ENCODE peak calls at places on chromosomes 1 and 21, in four cellular contexts. One of them, this sample, is unnamed.
A peak's percentile ranks its signal among the peaks of the same experiment; 100 is the strongest.

GRCh38 chr1:164707868-164708331 is 148.9 kb downstream of the PBX1 start:
- DNase-seq in neural progenitor cell: no peak
- DNase-seq in adipocyte: peak; percentile 55
- DNase-seq in fibroblast of lung: peak; percentile 58
- DNase-seq in this sample: no peak

GRCh38 chr1:19340387-19340937 is 28.3 kb downstream of the SLC66A1 start:
- DNase-seq in fibroblast of lung: no peak
- DNase-seq in neural progenitor cell: no peak
- DNase-seq in adipocyte: no peak
- DNase-seq in this sample: no peak

GRCh38 chr1:118304722-118305344 is 119.8 kb upstream of the SPAG17 start:
- DNase-seq in adipocyte: no peak
- DNase-seq in neural progenitor cell: peak; percentile 64
- DNase-seq in fibroblast of lung: peak; percentile 15
- DNase-seq in this sample: no peak

GRCh38 chr1:46643368-46643775 is 24.8 kb downstream of the ATPAF1 start:
- DNase-seq in fibroblast of lung: peak; percentile 96
- DNase-seq in neural progenitor cell: no peak
- DNase-seq in adipocyte: peak; percentile 76
- DNase-seq in this sample: no peak

GRCh38 chr21:16279658-16280581 is 550.1 kb downstream of the USP25 start:
- DNase-seq in neural progenitor cell: peak; percentile 77
- DNase-seq in fibroblast of lung: peak; percentile 55
- DNase-seq in adipocyte: peak; percentile 76
- DNase-seq in this sample: peak; percentile 37

GRCh38 chr1:168386949-168387586 is 106.4 kb downstream of the TBX19 start:
- DNase-seq in adipocyte: peak; percentile 14
- DNase-seq in neural progenitor cell: peak; percentile 68
- DNase-seq in fibroblast of lung: no peak
- DNase-seq in this sample: peak; percentile 90

GRCh38 chr1:181479137-181479745 is 4.1 kb upstream of the CACNA1E start:
- DNase-seq in fibroblast of lung: peak; percentile 72
- DNase-seq in adipocyte: peak; percentile 79
- DNase-seq in neural progenitor cell: peak; percentile 84
- DNase-seq in this sample: no peak

GRCh38 chr1:206502403-206502802 is 4.9 kb upstream of the RASSF5 start:
- DNase-seq in adipocyte: no peak
- DNase-seq in neural progenitor cell: no peak
- DNase-seq in fibroblast of lung: no peak
- DNase-seq in this sample: no peak

GRCh38 chr1:10909697-10910489 is 102.6 kb upstream of the TARDBP start:
- DNase-seq in adipocyte: peak; percentile 28
- DNase-seq in fibroblast of lung: no peak
- DNase-seq in neural progenitor cell: peak; percentile 78
- DNase-seq in this sample: peak; percentile 79

GRCh38 chr1:114702699-114703098 is 7.4 kb upstream of the AMPD1 start:
- DNase-seq in fibroblast of lung: no peak
- DNase-seq in neural progenitor cell: no peak
- DNase-seq in adipocyte: no peak
- DNase-seq in this sample: no peak

GRCh38 chr1:47317841-47318240 is 3.9 kb upstream of the STIL start:
- DNase-seq in fibroblast of lung: peak; percentile 5
- DNase-seq in adipocyte: peak; percentile 65
- DNase-seq in neural progenitor cell: no peak
- DNase-seq in this sample: no peak

GRCh38 chr1:5910666-5911065 is 81.6 kb downstream of the NPHP4 start:
- DNase-seq in neural progenitor cell: no peak
- DNase-seq in fibroblast of lung: no peak
- DNase-seq in adipocyte: no peak
- DNase-seq in this sample: no peak

GRCh38 chr1:119419109-119419508 is 4.2 kb downstream of the HSD3B2 start:
- DNase-seq in neural progenitor cell: no peak
- DNase-seq in fibroblast of lung: no peak
- DNase-seq in adipocyte: no peak
- DNase-seq in this sample: no peak

GRCh38 chr1:89407355-89407754 is 43.5 kb downstream of the GBP6 start:
- DNase-seq in adipocyte: peak; percentile 75
- DNase-seq in neural progenitor cell: no peak
- DNase-seq in fibroblast of lung: peak; percentile 66
- DNase-seq in this sample: no peak

GRCh38 chr1:46535063-46535462 is 16.4 kb downstream of the KNCN start:
- DNase-seq in neural progenitor cell: no peak
- DNase-seq in adipocyte: no peak
- DNase-seq in fibroblast of lung: no peak
- DNase-seq in this sample: peak; percentile 55

GRCh38 chr1:23149110-23149509 is 19.5 kb downstream of the LUZP1 start:
- DNase-seq in neural progenitor cell: no peak
- DNase-seq in fibroblast of lung: peak; percentile 11
- DNase-seq in adipocyte: peak; percentile 24
- DNase-seq in this sample: no peak

GRCh38 chr21:41600556-41600955 is 92.6 kb upstream of the TMPRSS2 start:
- DNase-seq in fibroblast of lung: no peak
- DNase-seq in neural progenitor cell: no peak
- DNase-seq in adipocyte: no peak
- DNase-seq in this sample: no peak

GRCh38 chr21:41602511-41602910 is 94.6 kb upstream of the TMPRSS2 start:
- DNase-seq in fibroblast of lung: no peak
- DNase-seq in neural progenitor cell: no peak
- DNase-seq in adipocyte: no peak
- DNase-seq in this sample: no peak

GRCh38 chr21:41600961-41601572 is 93.1 kb upstream of the TMPRSS2 start:
- DNase-seq in adipocyte: no peak
- DNase-seq in fibroblast of lung: no peak
- DNase-seq in neural progenitor cell: no peak
- DNase-seq in this sample: no peak

GRCh38 chr21:41600116-41600515 is 92.2 kb upstream of the TMPRSS2 start:
- DNase-seq in adipocyte: no peak
- DNase-seq in fibroblast of lung: no peak
- DNase-seq in neural progenitor cell: no peak
- DNase-seq in this sample: no peak

DNA sequence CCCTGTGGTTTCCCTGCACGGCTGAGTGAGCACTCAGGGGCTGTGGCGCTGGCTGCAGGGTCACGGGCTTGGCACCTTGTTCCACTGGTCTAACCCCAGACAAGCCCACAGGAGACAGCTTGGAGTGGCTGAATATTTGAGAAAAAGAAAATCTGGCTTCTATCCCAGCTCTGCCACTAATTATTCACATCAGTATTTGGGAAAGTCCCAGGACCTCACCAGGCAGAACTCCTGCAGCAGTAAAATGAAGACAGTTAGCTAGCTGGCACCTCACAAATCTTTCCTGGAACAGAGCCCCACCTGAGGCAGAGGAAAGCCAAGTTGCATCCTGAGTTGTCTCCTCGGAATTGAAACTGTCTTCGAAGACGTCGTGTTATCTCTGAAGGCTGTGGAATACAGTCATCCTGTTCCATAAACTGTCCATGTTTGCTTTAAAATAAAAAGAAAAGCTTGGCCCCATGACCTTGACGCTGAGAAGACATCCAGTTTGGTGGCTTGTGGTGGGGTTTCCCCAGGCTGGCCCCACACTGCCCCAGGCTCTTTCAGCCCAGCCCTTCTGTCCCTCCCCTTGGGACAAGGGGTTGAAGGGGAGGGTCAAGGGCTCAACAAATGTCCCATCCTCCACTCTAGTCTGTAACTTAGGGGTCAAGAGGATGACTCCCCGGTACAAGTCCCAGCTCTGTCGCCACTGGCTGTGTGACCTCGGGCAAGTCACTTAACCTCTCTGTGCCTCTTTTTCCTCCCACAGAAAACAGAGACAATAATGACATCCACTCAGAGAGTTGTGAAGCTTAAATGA is 93.8 kb upstream of the TMPRSS2 start:
- DNase-seq in adipocyte: peak; percentile 73
- DNase-seq in fibroblast of lung: no peak
- DNase-seq in neural progenitor cell: no peak
- DNase-seq in this sample: peak; percentile 84
- H3K9ac ChIP-seq in adipocyte: no peak overlapping the region
- H3K9ac ChIP-seq in fibroblast of lung: no peak overlapping the region
- H3K9ac ChIP-seq in neural progenitor cell: no peak overlapping the region
- H3K9ac ChIP-seq in this sample: no peak overlapping the region

GRCh38 chr1:228984646-228985631 is 249.7 kb downstream of the RHOU start:
- DNase-seq in fibroblast of lung: no peak
- DNase-seq in adipocyte: no peak
- DNase-seq in neural progenitor cell: no peak
- DNase-seq in this sample: no peak
- H3K9ac ChIP-seq in fibroblast of lung: no peak overlapping the region
- H3K9ac ChIP-seq in adipocyte: no peak overlapping the region
- H3K9ac ChIP-seq in neural progenitor cell: no peak overlapping the region
- H3K9ac ChIP-seq in this sample: no peak overlapping the region

DNA sequence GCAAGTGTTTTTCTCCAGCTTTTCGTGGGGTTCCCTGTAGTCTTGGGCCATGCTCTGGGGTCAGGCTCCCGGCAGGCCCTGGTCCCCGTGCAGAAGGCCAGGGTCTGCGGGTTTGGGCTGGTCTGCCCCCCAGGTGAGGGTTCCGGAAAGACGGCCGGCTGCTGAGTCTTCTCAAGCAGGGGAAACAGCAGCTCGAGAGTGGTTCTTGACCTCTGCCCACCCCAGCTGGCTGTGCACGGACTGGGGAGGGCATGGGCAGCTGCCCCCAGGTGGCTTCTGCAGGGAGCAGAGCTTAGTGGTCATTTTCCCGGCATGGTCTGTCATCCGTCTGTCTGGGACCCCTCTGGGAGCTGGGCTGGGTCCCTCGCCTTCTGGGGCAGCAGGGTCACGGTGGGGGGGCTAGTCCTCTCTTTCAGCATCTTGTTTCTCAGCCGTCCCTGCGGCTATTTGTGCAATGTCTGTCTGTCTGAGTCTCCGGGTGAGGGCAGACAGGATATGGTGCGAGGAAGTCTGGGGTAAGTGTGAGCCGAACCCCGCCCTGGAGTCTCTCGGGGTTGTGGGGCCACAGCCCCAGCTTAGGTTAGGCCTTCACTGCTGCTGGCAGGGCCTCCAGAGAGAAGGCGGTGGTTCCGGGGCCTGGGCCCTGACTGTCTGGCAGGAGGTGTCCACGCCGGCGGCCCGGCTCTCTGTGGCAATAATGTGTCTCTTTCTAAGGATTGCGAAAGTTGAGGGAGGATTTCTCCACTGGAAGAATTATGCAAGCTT is 6.1 kb downstream of the SKI start:
- DNase-seq in fibroblast of lung: peak; percentile 97
- DNase-seq in adipocyte: peak; percentile 98
- DNase-seq in neural progenitor cell: no peak
- DNase-seq in this sample: peak; percentile 96
- H3K9ac ChIP-seq in fibroblast of lung: peak overlapping the region; percentile 52
- H3K9ac ChIP-seq in adipocyte: peak overlapping the region; percentile 90
- H3K9ac ChIP-seq in neural progenitor cell: no peak overlapping the region
- H3K9ac ChIP-seq in this sample: peak overlapping the region; percentile 33

DNA sequence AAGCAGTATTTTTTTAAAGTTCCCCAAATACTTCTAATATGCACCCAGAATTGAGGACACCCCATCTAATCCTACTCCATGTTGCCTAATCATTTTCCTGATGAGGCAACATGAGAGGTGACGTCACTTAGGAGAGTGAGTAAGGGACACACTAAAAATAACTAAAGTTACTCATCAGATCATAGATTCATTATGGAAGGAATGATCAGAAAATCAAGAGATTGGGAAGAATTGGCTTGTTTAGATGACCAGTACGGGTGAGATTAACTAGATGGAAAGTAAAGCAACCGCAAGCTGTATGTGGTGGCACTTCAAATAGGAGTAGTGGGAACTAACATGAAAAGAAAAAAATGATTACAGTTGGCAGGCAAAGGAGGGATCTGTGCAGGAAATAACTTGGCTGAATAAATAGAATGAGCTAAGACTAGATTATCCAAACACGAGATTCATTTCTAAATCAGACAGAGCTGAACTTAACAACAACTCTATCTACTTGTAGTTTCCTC is 61.4 kb upstream of the CXADR start:
- DNase-seq in fibroblast of lung: peak; percentile 89
- DNase-seq in neural progenitor cell: no peak
- DNase-seq in adipocyte: peak; percentile 74
- DNase-seq in this sample: no peak
- H3K9ac ChIP-seq in fibroblast of lung: no peak overlapping the region
- H3K9ac ChIP-seq in neural progenitor cell: no peak overlapping the region
- H3K9ac ChIP-seq in adipocyte: no peak overlapping the region
- H3K9ac ChIP-seq in this sample: no peak overlapping the region

DNA sequence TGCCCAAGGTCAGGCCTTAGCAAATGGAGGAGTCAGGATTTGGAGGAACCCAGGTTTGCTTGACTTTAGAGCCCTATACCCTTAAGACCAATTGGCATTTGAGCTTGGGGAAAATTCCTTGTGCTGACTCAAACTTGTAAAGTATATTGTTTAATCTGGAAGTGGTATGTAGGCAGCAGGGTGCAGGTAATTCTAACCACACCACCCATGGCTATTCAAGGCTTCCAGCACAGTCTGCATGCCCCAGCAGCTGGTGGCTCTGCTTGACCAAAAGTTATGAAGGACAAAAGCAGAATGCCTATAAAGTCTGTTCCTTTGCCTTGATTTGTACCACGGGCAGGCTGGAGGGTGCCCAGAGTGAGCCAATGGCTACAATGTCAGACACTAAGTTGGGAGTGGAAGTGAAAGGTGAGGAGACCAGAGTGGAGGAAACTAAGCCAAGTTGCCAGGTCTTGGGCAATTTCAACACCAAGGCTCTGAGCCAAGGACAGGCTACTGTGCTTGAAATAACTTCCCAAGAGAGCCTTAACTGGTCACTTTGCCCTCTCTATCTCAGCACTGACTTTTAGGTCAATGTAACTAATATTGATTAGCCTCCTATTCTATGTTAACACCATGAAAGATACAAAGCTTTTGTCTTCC is 4.7 kb upstream of the G0S2 start:
- DNase-seq in adipocyte: no peak
- DNase-seq in neural progenitor cell: no peak
- DNase-seq in fibroblast of lung: no peak
- DNase-seq in this sample: no peak
- H3K9ac ChIP-seq in adipocyte: peak overlapping the region; percentile 83
- H3K9ac ChIP-seq in neural progenitor cell: no peak overlapping the region
- H3K9ac ChIP-seq in fibroblast of lung: no peak overlapping the region
- H3K9ac ChIP-seq in this sample: no peak overlapping the region